ENCODE peak calls at places on chromosomes 2 and 18, in five cellular contexts. J is posterior vena cava; N is amniotic stem cell; D is NCI-H2081; Q is activated naive CD8-positive, alpha-beta T cell treated with anti-CD3 and anti-CD28 coated beads, Interleukin-2, amount 50 U/mL, for 16 hours. E is an unnamed sample.

GRCh38 chr2:178363252-178363651 is 87.7 kb downstream of the PRKRA start:
- DNase-seq in J (no peak), N (no peak), D (no peak), Q (no peak), E (no peak)

GRCh38 chr2:100819365-100820345 is at the start of gene NPAS2:
- DNase-seq in J (no peak), N (no peak), D (peak; percentile 10), Q (no peak), E (no peak)

GRCh38 chr2:81196933-81197628 is 892.5 kb upstream of the LRRTM1 start:
- DNase-seq in J (peak; percentile 61), N (no peak), D (no peak), Q (no peak), E (no peak)

GRCh38 chr2:146721486-146721885 is 1123.3 kb upstream of the ACVR2A start:
- DNase-seq in J (no peak), N (no peak), D (no peak), Q (no peak), E (no peak)

GRCh38 chr18:37438417-37439180 is 127.0 kb downstream of the CELF4 start:
- DNase-seq in J (no peak), N (no peak), D (no peak), Q (no peak), E (no peak)

GRCh38 chr2:240879105-240879504 is 10.5 kb downstream of the AGXT start:
- DNase-seq in J (peak; percentile 36), N (no peak), D (no peak), Q (no peak), E (no peak)

GRCh38 chr18:52163478-52163877 is 176.5 kb upstream of the DCC start:
- DNase-seq in J (no peak), N (no peak), D (no peak), Q (no peak), E (no peak)

GRCh38 chr2:181106789-181107418 is 126.5 kb downstream of the UBE2E3 start:
- DNase-seq in J (no peak), N (peak; percentile 32), D (no peak), Q (no peak), E (no peak)

GRCh38 chr2:150643106-150643730 is 155.8 kb upstream of the RND3 start:
- DNase-seq in J (no peak), N (no peak), D (no peak), Q (no peak), E (no peak)

GRCh38 chr2:6043238-6043637 is 351.1 kb downstream of the SOX11 start:
- DNase-seq in J (no peak), N (no peak), D (no peak), Q (no peak), E (no peak)

GRCh38 chr2:95303191-95303914 is 6.2 kb downstream of the KCNIP3 start:
- DNase-seq in J (no peak), N (no peak), D (no peak), Q (no peak), E (no peak)

GRCh38 chr2:33395660-33396249 is 80.7 kb upstream of the RASGRP3 start:
- DNase-seq in J (no peak), N (no peak), D (no peak), Q (no peak), E (peak; percentile 6)

GRCh38 chr2:155368934-155369333 is 670.4 kb downstream of the KCNJ3 start:
- DNase-seq in J (no peak), N (no peak), D (peak; percentile 28), Q (no peak), E (no peak)

GRCh38 chr2:80238692-80239469 is 65.7 kb downstream of the LRRTM1 start:
- DNase-seq in J (no peak), N (no peak), D (no peak), Q (no peak), E (no peak)

GRCh38 chr2:8252997-8253694 is 428.7 kb upstream of the ID2 start:
- DNase-seq in J (no peak), N (no peak), D (peak; percentile 54), Q (no peak), E (no peak)

GRCh38 chr2:145753209-145753608 is 1233.3 kb upstream of the ZEB2 start:
- DNase-seq in J (no peak), N (no peak), D (no peak), Q (no peak), E (no peak)

GRCh38 chr2:223055140-223055539 is 3.1 kb downstream of the KCNE4 start:
- DNase-seq in J (no peak), N (no peak), D (peak; percentile 73), Q (no peak), E (no peak)

GRCh38 chr2:120673205-120673550 is 62.5 kb upstream of the GLI2 start:
- DNase-seq in J (no peak), N (no peak), D (no peak), Q (no peak), E (no peak)

GRCh38 chr18:26840965-26841364 is 24.5 kb downstream of the AQP4 start:
- DNase-seq in J (no peak), N (no peak), D (no peak), Q (no peak), E (no peak)

GRCh38 chr2:71880846-71881610 is 266.6 kb downstream of the CYP26B1 start:
- DNase-seq in J (peak; percentile 95), N (no peak), D (no peak), Q (no peak), E (no peak)

GRCh38 chr2:160630801-160631590 is 137.4 kb upstream of the RBMS1 start:
- DNase-seq in J (no peak), N (no peak), D (no peak), Q (no peak), E (no peak)

GRCh38 chr2:107627164-107627563 is 199.5 kb upstream of the RGPD4 start:
- DNase-seq in J (no peak), N (no peak), D (no peak), Q (no peak), E (no peak)

GRCh38 chr18:76482267-76482666 is 12.8 kb downstream of the ZNF516 start:
- DNase-seq in J (peak; percentile 69), N (no peak), D (no peak), Q (no peak), E (no peak)

GRCh38 chr2:3130889-3131635 is 246.6 kb downstream of the EIPR1 start:
- DNase-seq in J (peak; percentile 66), N (no peak), D (peak; percentile 28), Q (no peak), E (no peak)

GRCh38 chr18:48045744-48046143 is 115.3 kb upstream of the SMAD2 start:
- DNase-seq in J (peak; percentile 30), N (no peak), D (no peak), Q (no peak), E (no peak)

GRCh38 chr2:77488141-77488540 is 34.0 kb downstream of the LRRTM4 start:
- DNase-seq in J (peak; percentile 68), N (no peak), D (no peak), Q (no peak), E (no peak)

GRCh38 chr2:67917332-67918054 is 145.3 kb downstream of the C1D start:
- DNase-seq in J (no peak), N (peak; percentile 78), D (no peak), Q (no peak), E (no peak)

GRCh38 chr18:6370886-6371635 is 43.6 kb downstream of the L3MBTL4 start:
- DNase-seq in J (no peak), N (no peak), D (peak; percentile 93), Q (no peak), E (no peak)

GRCh38 chr2:84958135-84959044 is 12.6 kb upstream of the KCMF1 start:
- DNase-seq in J (no peak), N (peak; percentile 63), D (peak; percentile 92), Q (no peak), E (no peak)

GRCh38 chr18:5295231-5295920 is at the start of gene ZBTB14:
- DNase-seq in J (peak; percentile 86), N (peak; percentile 13), D (peak; percentile 79), Q (peak; percentile 25), E (peak; percentile 59)

GRCh38 chr2:6880200-6880733 is 2.7 kb downstream of the RSAD2 start:
- DNase-seq in J (no peak), N (no peak), D (no peak), Q (no peak), E (no peak)

GRCh38 chr18:79360933-79361332 is 34.8 kb upstream of the NFATC1 start:
- DNase-seq in J (no peak), N (no peak), D (no peak), Q (no peak), E (no peak)

GRCh38 chr2:12428324-12428723 is 288.4 kb upstream of the TRIB2 start:
- DNase-seq in J (no peak), N (no peak), D (no peak), Q (no peak), E (no peak)

GRCh38 chr2:67463810-67464209 is 66.7 kb downstream of the ETAA1 start:
- DNase-seq in J (no peak), N (no peak), D (peak; percentile 95), Q (no peak), E (no peak)

GRCh38 chr2:199861116-199861774 is 10.3 kb upstream of the FTCDNL1 start:
- DNase-seq in J (no peak), N (no peak), D (peak; percentile 45), Q (no peak), E (no peak)

GRCh38 chr18:11994346-11994707 is 13.0 kb downstream of the IMPA2 start:
- DNase-seq in J (peak; percentile 72), N (no peak), D (no peak), Q (no peak), E (no peak)

GRCh38 chr2:226791487-226792081 is 8.0 kb downstream of the IRS1 start:
- DNase-seq in J (peak; percentile 96), N (peak; percentile 66), D (peak; percentile 91), Q (peak; percentile 85), E (peak; percentile 91)